ENCODE peak calls at places on chromosomes 12 and 14, in ten cellular contexts. B, D, K, Q, Y, A, N, G, V and C are unnamed samples. For H3K4me1, the result is how much of the 10 kb centered on the place peaks cover.

GRCh38 chr12:118376089-118377004 is at the start of gene SUDS3:
- DNase-seq in B (peak), D (peak), K (peak), Q (peak), Y (peak), A (peak), N (peak), G (peak), V (peak), C (peak)

GRCh38 chr14:77268989-77269595 is 1.9 kb downstream of the NGB start:
- DNase-seq in B (no peak), D (no peak), K (no peak), Q (peak), Y (no peak), A (no peak), N (no peak), G (no peak), V (no peak), C (no peak)

GRCh38 chr12:107844312-107844921 is 69.9 kb downstream of the ASCL4 start:
- DNase-seq in B (no peak), D (no peak), K (no peak), Q (peak), Y (no peak), A (no peak), N (no peak), G (no peak), V (no peak), C (no peak)

GRCh38 chr12:31235868-31236395 is 90.0 kb downstream of the SINHCAF start:
- DNase-seq in B (no peak), D (no peak), K (no peak), Q (no peak), Y (no peak), A (no peak), N (no peak), G (no peak), V (no peak), C (no peak)

GRCh38 chr14:103444837-103445524 is 59.8 kb downstream of the MARK3 start:
- DNase-seq in B (no peak), D (no peak), K (no peak), Q (peak), Y (no peak), A (no peak), N (peak), G (no peak), V (peak), C (no peak)

GRCh38 chr12:75656650-75657049 is 145.2 kb upstream of the KRR1 start:
- DNase-seq in B (no peak), D (no peak), K (no peak), Q (no peak), Y (no peak), A (no peak), N (peak), G (no peak), V (peak), C (no peak)

GRCh38 chr14:89621009-89621421 is 204.0 kb upstream of the FOXN3 start:
- DNase-seq in B (no peak), D (no peak), K (no peak), Q (no peak), Y (no peak), A (peak), N (no peak), G (no peak), V (no peak), C (no peak)

GRCh38 chr14:91374287-91374880 is 43.2 kb downstream of the CCDC88C start:
- DNase-seq in B (no peak), D (no peak), K (no peak), Q (no peak), Y (no peak), A (no peak), N (no peak), G (no peak), V (no peak), C (no peak)

GRCh38 chr14:90487031-90487430 is 90.2 kb downstream of the CALM1 start:
- DNase-seq in B (no peak), D (no peak), K (no peak), Q (peak), Y (peak), A (no peak), N (peak), G (no peak), V (peak), C (no peak)

GRCh38 chr14:105862581-105863239 is 336.3 kb downstream of the TMEM121 start:
- DNase-seq in B (peak), D (no peak), K (peak), Q (no peak), Y (no peak), A (no peak), N (no peak), G (no peak), V (no peak), C (no peak)

GRCh38 chr12:62764251-62764650 is 170.7 kb downstream of the PPM1H start:
- DNase-seq in B (no peak), D (no peak), K (no peak), Q (no peak), Y (no peak), A (no peak), N (no peak), G (no peak), V (no peak), C (no peak)

GRCh38 chr12:89566615-89567014 is 40.8 kb upstream of the POC1B start:
- DNase-seq in B (no peak), D (no peak), K (no peak), Q (no peak), Y (no peak), A (no peak), N (peak), G (no peak), V (peak), C (no peak)

GRCh38 chr12:42587564-42588307 is 1.8 kb downstream of the PRICKLE1 start:
- DNase-seq in B (no peak), D (no peak), K (no peak), Q (no peak), Y (no peak), A (no peak), N (peak), G (no peak), V (no peak), C (no peak)

GRCh38 chr12:104858611-104859010 is 99.5 kb downstream of the SLC41A2 start:
- DNase-seq in B (no peak), D (no peak), K (no peak), Q (no peak), Y (no peak), A (no peak), N (no peak), G (no peak), V (no peak), C (no peak)

GRCh38 chr14:102430212-102430908 is 67.6 kb downstream of the TECPR2 start:
- DNase-seq in B (no peak), D (no peak), K (no peak), Q (no peak), Y (no peak), A (no peak), N (no peak), G (no peak), V (no peak), C (no peak)

GRCh38 chr12:2826036-2826435 is 8.8 kb downstream of the NRIP2 start:
- DNase-seq in B (no peak), D (no peak), K (no peak), Q (no peak), Y (no peak), A (no peak), N (no peak), G (no peak), V (no peak), C (no peak)

GRCh38 chr12:14418526-14418925 is 53.0 kb downstream of the ATF7IP start:
- DNase-seq in B (no peak), D (no peak), K (no peak), Q (no peak), Y (no peak), A (no peak), N (peak), G (no peak), V (peak), C (no peak)

GRCh38 chr12:115455268-115455681 is 771.3 kb upstream of the TBX3 start:
- DNase-seq in B (no peak), D (no peak), K (no peak), Q (no peak), Y (no peak), A (no peak), N (no peak), G (no peak), V (no peak), C (no peak)

GRCh38 chr14:51828017-51828797 is 32.2 kb upstream of the GNG2 start:
- DNase-seq in B (no peak), D (no peak), K (peak), Q (no peak), Y (no peak), A (no peak), N (peak), G (no peak), V (peak), C (no peak)

GRCh38 chr12:32084753-32085152 is 21.9 kb upstream of the BICD1 start:
- DNase-seq in B (no peak), D (no peak), K (no peak), Q (no peak), Y (no peak), A (no peak), N (no peak), G (no peak), V (no peak), C (no peak)

GRCh38 chr12:14629832-14630688 is 62.4 kb upstream of the PLBD1 start:
- DNase-seq in B (peak), D (peak), K (peak), Q (peak), Y (peak), A (peak), N (peak), G (peak), V (peak), C (peak)

GRCh38 chr12:69321356-69321755 is 26.8 kb upstream of the LYZ start:
- DNase-seq in B (no peak), D (no peak), K (no peak), Q (no peak), Y (no peak), A (no peak), N (no peak), G (no peak), V (no peak), C (no peak)

GRCh38 chr12:26062566-26062965 is 62.3 kb downstream of the BHLHE41 start:
- DNase-seq in B (no peak), D (no peak), K (no peak), Q (no peak), Y (no peak), A (no peak), N (peak), G (no peak), V (peak), C (no peak)

GRCh38 chr12:6249580-6249979 is 49.4 kb downstream of the CD9 start:
- DNase-seq in B (no peak), D (no peak), K (no peak), Q (no peak), Y (no peak), A (no peak), N (no peak), G (no peak), V (no peak), C (no peak)

GRCh38 chr14:53055003-53055402 is 98.1 kb downstream of the DDHD1 start:
- DNase-seq in B (no peak), D (no peak), K (no peak), Q (peak), Y (no peak), A (no peak), N (peak), G (no peak), V (peak), C (no peak)

GRCh38 chr14:80587096-80587724 is 354.3 kb downstream of the CEP128 start:
- DNase-seq in B (no peak), D (no peak), K (no peak), Q (peak), Y (no peak), A (no peak), N (peak), G (no peak), V (peak), C (no peak)

GRCh38 chr12:114272071-114272470 is 133.9 kb downstream of the TBX5 start:
- DNase-seq in B (no peak), D (no peak), K (no peak), Q (peak), Y (no peak), A (no peak), N (no peak), G (no peak), V (no peak), C (no peak)

GRCh38 chr14:81400202-81400678 is at the start of gene STON2:
- DNase-seq in B (peak), D (no peak), K (peak), Q (no peak), Y (no peak), A (no peak), N (peak), G (no peak), V (peak), C (no peak)

GRCh38 chr12:69027411-69027811 is 94.4 kb upstream of the CPM start:
- DNase-seq in B (no peak), D (no peak), K (no peak), Q (no peak), Y (no peak), A (no peak), N (peak), G (no peak), V (peak), C (no peak)

GRCh38 chr12:117025481-117026151 is 73.6 kb downstream of the TESC start:
- DNase-seq in B (peak), D (peak), K (peak), Q (peak), Y (peak), A (peak), N (peak), G (no peak), V (peak), C (peak)

GRCh38 chr14:106691601-106692291 is 1165.4 kb downstream of the TMEM121 start:
- DNase-seq in B (no peak), D (peak), K (peak), Q (peak), Y (no peak), A (peak), N (no peak), G (no peak), V (no peak), C (no peak)

GRCh38 chr12:125110641-125111360 is 45.6 kb downstream of the AACS start:
- DNase-seq in B (no peak), D (no peak), K (no peak), Q (no peak), Y (no peak), A (no peak), N (peak), G (no peak), V (peak), C (no peak)

GRCh38 chr12:24306001-24306400 is 356.5 kb upstream of the SOX5 start:
- DNase-seq in B (no peak), D (no peak), K (no peak), Q (no peak), Y (no peak), A (no peak), N (no peak), G (no peak), V (no peak), C (no peak)

GRCh38 chr14:33057585-33057984 is 118.9 kb downstream of the NPAS3 start:
- DNase-seq in B (no peak), D (no peak), K (no peak), Q (no peak), Y (no peak), A (no peak), N (no peak), G (no peak), V (no peak), C (no peak)

GRCh38 chr12:102498471-102498870 is 18.1 kb upstream of the IGF1 start:
- DNase-seq in B (no peak), D (no peak), K (no peak), Q (no peak), Y (no peak), A (no peak), N (no peak), G (no peak), V (no peak), C (no peak)

GRCh38 chr12:19850341-19851065 is 411.2 kb downstream of the AEBP2 start:
- DNase-seq in B (peak), D (no peak), K (no peak), Q (no peak), Y (no peak), A (no peak), N (peak), G (no peak), V (peak), C (no peak)

GRCh38 chr12:109735825-109736551 is 22.4 kb downstream of the FAM222A start:
- DNase-seq in B (no peak), D (peak), K (peak), Q (no peak), Y (no peak), A (peak), N (no peak), G (peak), V (no peak), C (no peak)

GRCh38 chr14:74574092-74574438 is 38.0 kb downstream of the LTBP2 start:
- DNase-seq in B (no peak), D (no peak), K (no peak), Q (no peak), Y (no peak), A (no peak), N (no peak), G (no peak), V (peak), C (no peak)

GRCh38 chr12:94326727-94327126 is 132.9 kb downstream of the CEP83 start:
- DNase-seq in B (no peak), D (no peak), K (no peak), Q (no peak), Y (no peak), A (no peak), N (peak), G (no peak), V (peak), C (no peak)

GRCh38 chr14:65069874-65070709 is 32.2 kb downstream of the MAX start:
- DNase-seq in B (no peak), D (no peak), K (peak), Q (no peak), Y (no peak), A (peak), N (no peak), G (peak), V (no peak), C (peak)
- H3K4me1 ChIP-seq in B (under half), D (under half), K (half or more), Q (under half), Y (half or more), A (under half), N (under half), G (under half), V (under half), C (under half)

GRCh38 chr14:93045965-93046695 is 69.6 kb downstream of the ITPK1 start:
- DNase-seq in B (no peak), D (no peak), K (no peak), Q (no peak), Y (no peak), A (no peak), N (peak), G (no peak), V (peak), C (no peak)

GRCh38 chr14:93048843-93049242 is 66.9 kb downstream of the ITPK1 start:
- DNase-seq in B (no peak), D (no peak), K (no peak), Q (no peak), Y (no peak), A (no peak), N (no peak), G (no peak), V (no peak), C (no peak)

GRCh38 chr14:93047187-93047586 is 68.5 kb downstream of the ITPK1 start:
- DNase-seq in B (no peak), D (no peak), K (no peak), Q (no peak), Y (no peak), A (no peak), N (no peak), G (no peak), V (no peak), C (no peak)

GRCh38 chr14:93046696-93047050 is 69.1 kb downstream of the ITPK1 start:
- DNase-seq in B (no peak), D (no peak), K (no peak), Q (peak), Y (no peak), A (no peak), N (no peak), G (no peak), V (no peak), C (no peak)

DNA sequence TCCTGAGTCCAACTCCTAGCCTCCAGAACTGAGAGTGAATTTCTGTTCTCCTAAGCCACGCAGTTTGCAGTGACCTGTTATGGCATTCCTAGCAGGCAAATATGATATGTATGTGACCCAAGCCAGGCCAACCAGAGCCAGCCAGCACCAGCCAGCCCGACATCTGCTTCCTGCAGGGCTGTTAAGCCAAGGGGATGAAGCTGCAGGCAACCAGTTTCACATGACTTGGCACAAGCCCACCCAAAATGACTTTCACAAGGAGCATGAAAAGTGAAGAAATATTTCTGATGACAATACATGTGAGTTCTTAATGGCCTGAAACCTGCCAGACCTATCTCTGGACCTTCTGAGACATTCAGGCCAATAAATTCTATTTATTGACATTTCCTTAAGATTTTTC is 68.1 kb downstream of the ITPK1 start:
- DNase-seq in B (peak), D (no peak), K (no peak), Q (no peak), Y (no peak), A (no peak), N (no peak), G (no peak), V (no peak), C (no peak)
- H3K4me1 ChIP-seq in B (under half), D (under half), K (half or more), Q (half or more), Y (half or more), A (half or more), N (half or more), G (under half), V (under half), C (under half)

GRCh38 chr12:106769078-106769477 is 5.4 kb upstream of the RIC8B start:
- DNase-seq in B (no peak), D (no peak), K (no peak), Q (peak), Y (no peak), A (peak), N (peak), G (no peak), V (peak), C (no peak)

GRCh38 chr12:106767206-106767605 is 7.3 kb upstream of the RIC8B start:
- DNase-seq in B (no peak), D (no peak), K (no peak), Q (no peak), Y (no peak), A (no peak), N (no peak), G (no peak), V (no peak), C (no peak)

GRCh38 chr12:106767954-106768501 is 6.5 kb upstream of the RIC8B start:
- DNase-seq in B (no peak), D (no peak), K (no peak), Q (peak), Y (no peak), A (peak), N (peak), G (no peak), V (peak), C (no peak)

GRCh38 chr12:106766393-106766826 is 8.1 kb upstream of the RIC8B start:
- DNase-seq in B (peak), D (peak), K (no peak), Q (no peak), Y (peak), A (peak), N (peak), G (no peak), V (no peak), C (peak)

GRCh38 chr12:106764738-106765137 is 9.7 kb upstream of the RIC8B start:
- DNase-seq in B (no peak), D (no peak), K (no peak), Q (no peak), Y (no peak), A (no peak), N (peak), G (no peak), V (no peak), C (no peak)
- H3K4me1 ChIP-seq in B (under half), D (under half), K (under half), Q (under half), Y (under half), A (under half), N (under half), G (under half), V (under half), C (under half)

GRCh38 chr12:47863467-47863866 is 41.3 kb downstream of the VDR start:
- DNase-seq in B (no peak), D (no peak), K (no peak), Q (no peak), Y (no peak), A (no peak), N (no peak), G (no peak), V (no peak), C (no peak)
- H3K4me1 ChIP-seq in B (under half), D (under half), K (under half), Q (under half), Y (under half), A (under half), N (under half), G (under half), V (under half), C (under half)

GRCh38 chr14:65853407-65853955 is 441.0 kb downstream of the FUT8 start:
- DNase-seq in B (no peak), D (no peak), K (no peak), Q (no peak), Y (peak), A (no peak), N (no peak), G (no peak), V (no peak), C (no peak)

GRCh38 chr14:65849558-65849957 is 437.0 kb downstream of the FUT8 start:
- DNase-seq in B (no peak), D (no peak), K (no peak), Q (no peak), Y (peak), A (no peak), N (no peak), G (no peak), V (no peak), C (no peak)

GRCh38 chr14:65849096-65849495 is 436.6 kb downstream of the FUT8 start:
- DNase-seq in B (no peak), D (no peak), K (no peak), Q (no peak), Y (no peak), A (no peak), N (no peak), G (no peak), V (no peak), C (no peak)

GRCh38 chr14:65852689-65853088 is 440.2 kb downstream of the FUT8 start:
- DNase-seq in B (no peak), D (no peak), K (no peak), Q (no peak), Y (no peak), A (no peak), N (no peak), G (no peak), V (no peak), C (no peak)

GRCh38 chr14:65850429-65851145 is 438.1 kb downstream of the FUT8 start:
- DNase-seq in B (no peak), D (no peak), K (peak), Q (no peak), Y (peak), A (no peak), N (no peak), G (no peak), V (no peak), C (no peak)
- H3K4me1 ChIP-seq in B (under half), D (under half), K (under half), Q (under half), Y (under half), A (under half), N (under half), G (under half), V (under half), C (under half)